ENCODE peak calls at places on chromosomes 7 and 10, in five cellular contexts. One of them, this sample, is unnamed.

GRCh38 chr10:70331486-70332268 is 47.9 kb upstream of the NPFFR1 start:
- DNase-seq in heart right ventricle: peak
- DNase-seq in fibroblast of lung: peak
- DNase-seq in CD4-positive, CD25-positive, alpha-beta regulatory T cell: peak
- DNase-seq in thoracic aorta: peak
- DNase-seq in this sample: no peak

GRCh38 chr10:30384791-30385201 is 35.7 kb upstream of the MTPAP start:
- DNase-seq in heart right ventricle: no peak
- DNase-seq in thoracic aorta: no peak
- DNase-seq in CD4-positive, CD25-positive, alpha-beta regulatory T cell: peak
- DNase-seq in fibroblast of lung: peak
- DNase-seq in this sample: no peak

GRCh38 chr7:51428226-51428887 is 111.7 kb upstream of the COBL start:
- DNase-seq in heart right ventricle: no peak
- DNase-seq in CD4-positive, CD25-positive, alpha-beta regulatory T cell: no peak
- DNase-seq in thoracic aorta: no peak
- DNase-seq in fibroblast of lung: no peak
- DNase-seq in this sample: no peak

GRCh38 chr7:106609416-106609815 is 51.5 kb downstream of the CCDC71L start:
- DNase-seq in heart right ventricle: no peak
- DNase-seq in thoracic aorta: no peak
- DNase-seq in CD4-positive, CD25-positive, alpha-beta regulatory T cell: no peak
- DNase-seq in fibroblast of lung: peak
- DNase-seq in this sample: no peak

GRCh38 chr10:34124522-34125035 is 690.5 kb downstream of the PARD3 start:
- DNase-seq in thoracic aorta: no peak
- DNase-seq in fibroblast of lung: no peak
- DNase-seq in CD4-positive, CD25-positive, alpha-beta regulatory T cell: no peak
- DNase-seq in heart right ventricle: no peak
- DNase-seq in this sample: no peak

GRCh38 chr7:111527545-111527944 is 34.7 kb downstream of the IMMP2L start:
- DNase-seq in heart right ventricle: no peak
- DNase-seq in CD4-positive, CD25-positive, alpha-beta regulatory T cell: no peak
- DNase-seq in fibroblast of lung: no peak
- DNase-seq in thoracic aorta: no peak
- DNase-seq in this sample: no peak

GRCh38 chr10:66999762-67000161 is 73.9 kb downstream of the LRRTM3 start:
- DNase-seq in fibroblast of lung: no peak
- DNase-seq in heart right ventricle: no peak
- DNase-seq in CD4-positive, CD25-positive, alpha-beta regulatory T cell: no peak
- DNase-seq in thoracic aorta: no peak
- DNase-seq in this sample: no peak

GRCh38 chr10:95289003-95289920 is 1.5 kb downstream of the PDLIM1 start:
- DNase-seq in CD4-positive, CD25-positive, alpha-beta regulatory T cell: no peak
- DNase-seq in thoracic aorta: no peak
- DNase-seq in heart right ventricle: no peak
- DNase-seq in fibroblast of lung: no peak
- DNase-seq in this sample: no peak

GRCh38 chr7:126689037-126689436 is 563.7 kb downstream of the GRM8 start:
- DNase-seq in heart right ventricle: no peak
- DNase-seq in thoracic aorta: no peak
- DNase-seq in fibroblast of lung: no peak
- DNase-seq in CD4-positive, CD25-positive, alpha-beta regulatory T cell: no peak
- DNase-seq in this sample: no peak

GRCh38 chr7:69911337-69911736 is 313.1 kb downstream of the AUTS2 start:
- DNase-seq in fibroblast of lung: no peak
- DNase-seq in CD4-positive, CD25-positive, alpha-beta regulatory T cell: no peak
- DNase-seq in heart right ventricle: no peak
- DNase-seq in thoracic aorta: no peak
- DNase-seq in this sample: no peak

GRCh38 chr10:129837909-129838582 is 126.0 kb downstream of the EBF3 start:
- DNase-seq in CD4-positive, CD25-positive, alpha-beta regulatory T cell: no peak
- DNase-seq in thoracic aorta: no peak
- DNase-seq in fibroblast of lung: no peak
- DNase-seq in heart right ventricle: no peak
- DNase-seq in this sample: no peak

GRCh38 chr7:55983537-55983936 is 19.2 kb downstream of the NIPSNAP2 start:
- DNase-seq in CD4-positive, CD25-positive, alpha-beta regulatory T cell: no peak
- DNase-seq in fibroblast of lung: no peak
- DNase-seq in thoracic aorta: no peak
- DNase-seq in heart right ventricle: no peak
- DNase-seq in this sample: no peak

GRCh38 chr7:30625283-30625682 is 30.6 kb downstream of the GARS1 start:
- DNase-seq in CD4-positive, CD25-positive, alpha-beta regulatory T cell: no peak
- DNase-seq in fibroblast of lung: no peak
- DNase-seq in heart right ventricle: no peak
- DNase-seq in thoracic aorta: no peak
- DNase-seq in this sample: no peak

GRCh38 chr7:140541513-140542192 is 62.3 kb upstream of the MKRN1 start:
- DNase-seq in thoracic aorta: no peak
- DNase-seq in CD4-positive, CD25-positive, alpha-beta regulatory T cell: no peak
- DNase-seq in heart right ventricle: peak
- DNase-seq in fibroblast of lung: peak
- DNase-seq in this sample: no peak

GRCh38 chr7:140035400-140036223 is 27.1 kb downstream of the PARP12 start:
- DNase-seq in thoracic aorta: no peak
- DNase-seq in heart right ventricle: no peak
- DNase-seq in CD4-positive, CD25-positive, alpha-beta regulatory T cell: no peak
- DNase-seq in fibroblast of lung: peak
- DNase-seq in this sample: no peak

GRCh38 chr7:113636727-113637421 is 281.9 kb downstream of the PPP1R3A start:
- DNase-seq in CD4-positive, CD25-positive, alpha-beta regulatory T cell: no peak
- DNase-seq in fibroblast of lung: peak
- DNase-seq in heart right ventricle: no peak
- DNase-seq in thoracic aorta: no peak
- DNase-seq in this sample: no peak

GRCh38 chr10:71621263-71621751 is 98.3 kb downstream of the C10orf105 start:
- DNase-seq in CD4-positive, CD25-positive, alpha-beta regulatory T cell: no peak
- DNase-seq in thoracic aorta: no peak
- DNase-seq in heart right ventricle: no peak
- DNase-seq in fibroblast of lung: peak
- DNase-seq in this sample: no peak

GRCh38 chr7:158821173-158822021 is 7.9 kb downstream of the ESYT2 start:
- DNase-seq in thoracic aorta: no peak
- DNase-seq in CD4-positive, CD25-positive, alpha-beta regulatory T cell: no peak
- DNase-seq in heart right ventricle: no peak
- DNase-seq in fibroblast of lung: peak
- DNase-seq in this sample: no peak

GRCh38 chr10:19987931-19988330 is 171.7 kb downstream of the PLXDC2 start:
- DNase-seq in CD4-positive, CD25-positive, alpha-beta regulatory T cell: no peak
- DNase-seq in heart right ventricle: no peak
- DNase-seq in thoracic aorta: no peak
- DNase-seq in fibroblast of lung: no peak
- DNase-seq in this sample: no peak

GRCh38 chr7:28169166-28169713 is 11.4 kb downstream of the JAZF1 start:
- DNase-seq in heart right ventricle: no peak
- DNase-seq in fibroblast of lung: peak
- DNase-seq in thoracic aorta: no peak
- DNase-seq in CD4-positive, CD25-positive, alpha-beta regulatory T cell: no peak
- DNase-seq in this sample: no peak

GRCh38 chr10:3274414-3274813 is 101.8 kb upstream of the PITRM1 start:
- DNase-seq in CD4-positive, CD25-positive, alpha-beta regulatory T cell: no peak
- DNase-seq in heart right ventricle: no peak
- DNase-seq in fibroblast of lung: no peak
- DNase-seq in thoracic aorta: no peak
- DNase-seq in this sample: no peak

GRCh38 chr10:21079330-21079658 is 182.2 kb upstream of the NEBL start:
- DNase-seq in heart right ventricle: no peak
- DNase-seq in fibroblast of lung: no peak
- DNase-seq in thoracic aorta: no peak
- DNase-seq in CD4-positive, CD25-positive, alpha-beta regulatory T cell: no peak
- DNase-seq in this sample: no peak

GRCh38 chr10:126407831-126408230 is 19.6 kb upstream of the ADAM12 start:
- DNase-seq in CD4-positive, CD25-positive, alpha-beta regulatory T cell: no peak
- DNase-seq in fibroblast of lung: no peak
- DNase-seq in heart right ventricle: no peak
- DNase-seq in thoracic aorta: no peak
- DNase-seq in this sample: no peak

GRCh38 chr10:1327759-1328158 is 271.6 kb downstream of the WDR37 start:
- DNase-seq in CD4-positive, CD25-positive, alpha-beta regulatory T cell: no peak
- DNase-seq in fibroblast of lung: no peak
- DNase-seq in heart right ventricle: no peak
- DNase-seq in thoracic aorta: no peak
- DNase-seq in this sample: no peak

GRCh38 chr7:122803323-122803722 is 82.9 kb downstream of the CADPS2 start:
- DNase-seq in fibroblast of lung: peak
- DNase-seq in heart right ventricle: no peak
- DNase-seq in CD4-positive, CD25-positive, alpha-beta regulatory T cell: peak
- DNase-seq in thoracic aorta: no peak
- DNase-seq in this sample: no peak

GRCh38 chr10:30186371-30186875 is 127.0 kb upstream of the JCAD start:
- DNase-seq in thoracic aorta: no peak
- DNase-seq in heart right ventricle: no peak
- DNase-seq in CD4-positive, CD25-positive, alpha-beta regulatory T cell: no peak
- DNase-seq in fibroblast of lung: no peak
- DNase-seq in this sample: no peak

GRCh38 chr10:110912374-110912773 is 6.6 kb downstream of the BBIP1 start:
- DNase-seq in heart right ventricle: no peak
- DNase-seq in fibroblast of lung: peak
- DNase-seq in thoracic aorta: no peak
- DNase-seq in CD4-positive, CD25-positive, alpha-beta regulatory T cell: no peak
- DNase-seq in this sample: no peak

GRCh38 chr7:149736478-149737360 is 36.7 kb downstream of the ZNF467 start:
- DNase-seq in thoracic aorta: no peak
- DNase-seq in heart right ventricle: no peak
- DNase-seq in CD4-positive, CD25-positive, alpha-beta regulatory T cell: no peak
- DNase-seq in fibroblast of lung: peak
- DNase-seq in this sample: no peak

DNA sequence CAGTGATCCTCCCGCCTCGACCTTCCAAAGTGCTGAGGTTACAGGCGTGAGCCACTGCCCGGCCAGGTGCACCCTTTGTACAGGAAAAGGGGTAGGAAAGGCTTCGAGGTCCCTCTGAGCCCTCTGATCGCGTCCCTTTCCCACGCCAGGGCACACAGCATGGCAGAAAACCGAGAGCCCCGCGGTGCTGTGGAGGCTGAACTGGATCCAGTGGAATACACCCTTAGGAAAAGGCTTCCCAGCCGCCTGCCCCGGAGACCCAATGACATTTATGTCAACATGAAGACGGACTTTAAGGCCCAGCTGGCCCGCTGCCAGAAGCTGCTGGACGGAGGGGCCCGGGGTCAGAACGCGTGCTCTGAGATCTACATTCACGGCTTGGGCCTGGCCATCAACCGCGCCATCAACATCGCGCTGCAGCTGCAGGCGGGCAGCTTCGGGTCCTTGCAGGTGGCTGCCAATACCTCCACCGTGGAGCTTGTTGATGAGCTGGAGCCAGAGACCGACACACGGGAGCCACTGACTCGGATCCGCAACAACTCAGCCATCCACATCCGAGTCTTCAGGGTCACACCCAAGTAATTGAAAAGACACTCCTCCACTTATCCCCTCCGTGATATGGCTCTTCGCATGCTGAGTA is 871 bp downstream of the POP7 start:
- DNase-seq in CD4-positive, CD25-positive, alpha-beta regulatory T cell: no peak
- DNase-seq in thoracic aorta: no peak
- DNase-seq in heart right ventricle: no peak
- DNase-seq in fibroblast of lung: no peak
- DNase-seq in this sample: no peak
- H3K27ac ChIP-seq in CD4-positive, CD25-positive, alpha-beta regulatory T cell: peak
- H3K27ac ChIP-seq in thoracic aorta: no peak
- H3K27ac ChIP-seq in heart right ventricle: peak
- H3K27ac ChIP-seq in fibroblast of lung: peak
- H3K27ac ChIP-seq in this sample: peak

DNA sequence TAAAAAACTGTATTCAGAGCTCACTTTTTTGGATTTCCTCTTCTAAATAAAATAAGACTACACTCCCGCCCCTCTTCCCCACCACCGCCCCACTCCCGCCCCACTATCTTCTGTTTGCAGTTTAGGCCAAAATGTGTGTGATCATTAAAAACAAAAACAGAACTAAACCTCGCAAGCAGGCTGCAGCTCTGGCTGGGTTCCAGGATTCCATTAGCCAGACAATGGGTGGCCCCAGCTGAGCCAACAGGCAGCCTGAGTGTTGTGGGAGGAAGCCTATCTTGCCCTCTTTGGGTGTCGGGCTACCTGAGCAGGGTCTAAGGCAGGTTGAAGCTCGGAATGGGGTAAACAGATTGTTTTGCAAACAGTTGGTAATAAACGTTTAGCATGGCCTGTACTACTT is 41.7 kb downstream of the ARL4A start:
- DNase-seq in heart right ventricle: peak
- DNase-seq in thoracic aorta: peak
- DNase-seq in CD4-positive, CD25-positive, alpha-beta regulatory T cell: no peak
- DNase-seq in fibroblast of lung: peak
- DNase-seq in this sample: no peak
- H3K27ac ChIP-seq in heart right ventricle: peak
- H3K27ac ChIP-seq in thoracic aorta: no peak
- H3K27ac ChIP-seq in CD4-positive, CD25-positive, alpha-beta regulatory T cell: no peak
- H3K27ac ChIP-seq in fibroblast of lung: no peak
- H3K27ac ChIP-seq in this sample: no peak

DNA sequence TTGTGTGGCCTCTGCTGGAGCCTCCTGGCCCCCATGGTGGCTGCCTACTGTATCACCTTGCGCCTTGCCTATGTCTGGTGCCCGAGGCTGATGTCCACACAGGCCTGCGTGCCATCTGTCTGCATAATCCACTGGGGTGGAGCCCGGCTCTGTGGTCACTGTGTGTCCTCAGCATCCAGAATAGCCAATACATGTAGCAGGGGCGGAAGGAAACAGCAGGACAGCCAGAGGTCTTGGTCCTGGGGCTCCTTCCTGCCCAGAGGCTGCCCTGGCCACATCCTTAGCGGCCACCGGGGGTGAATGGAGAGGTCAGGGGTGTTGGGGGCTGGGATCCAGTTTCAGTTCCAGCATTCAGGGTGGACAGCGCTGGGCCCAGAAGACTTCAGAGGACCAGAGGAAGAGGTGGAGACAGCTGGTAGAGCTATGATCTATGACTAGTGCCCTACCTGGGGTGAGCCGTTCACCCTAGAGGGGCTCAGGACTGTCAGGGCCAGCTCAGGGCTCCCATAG is 15.8 kb downstream of the YKT6 start:
- DNase-seq in CD4-positive, CD25-positive, alpha-beta regulatory T cell: no peak
- DNase-seq in fibroblast of lung: no peak
- DNase-seq in thoracic aorta: no peak
- DNase-seq in heart right ventricle: peak
- DNase-seq in this sample: no peak
- H3K27ac ChIP-seq in CD4-positive, CD25-positive, alpha-beta regulatory T cell: no peak
- H3K27ac ChIP-seq in fibroblast of lung: no peak
- H3K27ac ChIP-seq in thoracic aorta: no peak
- H3K27ac ChIP-seq in heart right ventricle: no peak
- H3K27ac ChIP-seq in this sample: no peak

GRCh38 chr10:76968483-76968882 is 669.1 kb downstream of the KCNMA1 start:
- DNase-seq in fibroblast of lung: no peak
- DNase-seq in heart right ventricle: no peak
- DNase-seq in thoracic aorta: no peak
- DNase-seq in CD4-positive, CD25-positive, alpha-beta regulatory T cell: no peak
- DNase-seq in this sample: no peak

GRCh38 chr10:76971565-76972170 is 665.9 kb downstream of the KCNMA1 start:
- DNase-seq in CD4-positive, CD25-positive, alpha-beta regulatory T cell: no peak
- DNase-seq in heart right ventricle: no peak
- DNase-seq in thoracic aorta: no peak
- DNase-seq in fibroblast of lung: no peak
- DNase-seq in this sample: no peak

GRCh38 chr10:76973091-76973514 is 664.5 kb downstream of the KCNMA1 start:
- DNase-seq in fibroblast of lung: no peak
- DNase-seq in CD4-positive, CD25-positive, alpha-beta regulatory T cell: no peak
- DNase-seq in thoracic aorta: no peak
- DNase-seq in heart right ventricle: no peak
- DNase-seq in this sample: no peak

GRCh38 chr10:76969366-76969990 is 668.1 kb downstream of the KCNMA1 start:
- DNase-seq in thoracic aorta: no peak
- DNase-seq in fibroblast of lung: no peak
- DNase-seq in CD4-positive, CD25-positive, alpha-beta regulatory T cell: no peak
- DNase-seq in heart right ventricle: no peak
- DNase-seq in this sample: no peak

GRCh38 chr10:76970795-76971519 is 666.7 kb downstream of the KCNMA1 start:
- DNase-seq in thoracic aorta: no peak
- DNase-seq in heart right ventricle: no peak
- DNase-seq in CD4-positive, CD25-positive, alpha-beta regulatory T cell: no peak
- DNase-seq in fibroblast of lung: no peak
- DNase-seq in this sample: no peak
- H3K27ac ChIP-seq in thoracic aorta: no peak
- H3K27ac ChIP-seq in heart right ventricle: no peak
- H3K27ac ChIP-seq in CD4-positive, CD25-positive, alpha-beta regulatory T cell: no peak
- H3K27ac ChIP-seq in fibroblast of lung: no peak
- H3K27ac ChIP-seq in this sample: no peak

This sample was measured in CD4-positive, alpha-beta T cell.